ENCODE peak calls at places on chromosomes 7 and 10, in eight cellular contexts. A, L, X, Y, V, E, N and J are unnamed samples.
A peak's percentile ranks its signal among the peaks of the same experiment; 100 is the strongest.

GRCh38 chr10:13722747-13723657 is 136.2 kb downstream of the PRPF18 start:
- DNase-seq in A (no peak), L (no peak), X (no peak), Y (no peak), V (no peak), E (no peak), N (peak; percentile 44), J (no peak)

GRCh38 chr10:31194986-31195385 is 124.0 kb upstream of the ZEB1 start:
- DNase-seq in A (no peak), L (no peak), X (no peak), Y (peak; percentile 62), V (no peak), E (peak; percentile 12), N (no peak), J (no peak)

GRCh38 chr10:32446701-32447406 is 914 bp downstream of the CCDC7 start:
- DNase-seq in A (peak; percentile 1), L (no peak), X (peak; percentile 54), Y (peak; percentile 28), V (no peak), E (no peak), N (no peak), J (peak; percentile 45)

GRCh38 chr10:82256275-82256674 is 381.3 kb downstream of the NRG3 start:
- DNase-seq in A (no peak), L (no peak), X (no peak), Y (no peak), V (no peak), E (no peak), N (no peak), J (no peak)

GRCh38 chr7:105678811-105679495 is 97.7 kb upstream of the EFCAB10 start:
- DNase-seq in A (no peak), L (peak; percentile 82), X (peak; percentile 83), Y (peak; percentile 29), V (peak; percentile 41), E (no peak), N (peak; percentile 36), J (no peak)

GRCh38 chr10:93206652-93207051 is 133.0 kb downstream of the CYP26A1 start:
- DNase-seq in A (no peak), L (no peak), X (no peak), Y (no peak), V (no peak), E (no peak), N (no peak), J (no peak)

GRCh38 chr7:35533877-35534276 is 161.1 kb downstream of the HERPUD2 start:
- DNase-seq in A (no peak), L (no peak), X (no peak), Y (no peak), V (no peak), E (no peak), N (no peak), J (no peak)

GRCh38 chr7:148783801-148784527 is 85.3 kb downstream of the CUL1 start:
- DNase-seq in A (no peak), L (no peak), X (no peak), Y (no peak), V (no peak), E (no peak), N (no peak), J (no peak)

GRCh38 chr7:38858281-38858884 is 50.6 kb downstream of the VPS41 start:
- DNase-seq in A (no peak), L (no peak), X (peak; percentile 42), Y (peak; percentile 69), V (no peak), E (no peak), N (no peak), J (peak; percentile 50)

GRCh38 chr10:24680647-24681475 is 42.8 kb downstream of the ARHGAP21 start:
- DNase-seq in A (no peak), L (no peak), X (peak; percentile 65), Y (peak; percentile 70), V (no peak), E (peak; percentile 36), N (no peak), J (peak; percentile 54)

GRCh38 chr10:91758303-91759146 is 39.7 kb upstream of the TNKS2 start:
- DNase-seq in A (peak; percentile 65), L (no peak), X (peak; percentile 83), Y (peak; percentile 87), V (no peak), E (peak; percentile 50), N (peak; percentile 47), J (peak; percentile 79)

GRCh38 chr7:157559596-157560257 is 222.9 kb downstream of the DNAJB6 start:
- DNase-seq in A (no peak), L (no peak), X (no peak), Y (no peak), V (no peak), E (no peak), N (no peak), J (no peak)

GRCh38 chr10:369441-370221 is 234.4 kb downstream of the ZMYND11 start:
- DNase-seq in A (no peak), L (no peak), X (peak; percentile 65), Y (peak; percentile 64), V (no peak), E (peak; percentile 83), N (no peak), J (peak; percentile 94)

GRCh38 chr7:157916946-157917670 is 580.3 kb downstream of the DNAJB6 start:
- DNase-seq in A (no peak), L (no peak), X (no peak), Y (no peak), V (no peak), E (no peak), N (no peak), J (no peak)

GRCh38 chr7:25389489-25390106 is 161.3 kb upstream of the NPVF start:
- DNase-seq in A (peak; percentile 31), L (no peak), X (peak; percentile 72), Y (peak; percentile 76), V (no peak), E (peak; percentile 36), N (peak; percentile 21), J (peak; percentile 50)

GRCh38 chr10:88152720-88153119 is 289.3 kb downstream of the PTEN start:
- DNase-seq in A (peak; percentile 28), L (no peak), X (peak; percentile 90), Y (peak; percentile 93), V (no peak), E (peak; percentile 15), N (peak; percentile 53), J (peak; percentile 86)

GRCh38 chr7:116339564-116339963 is 129.2 kb downstream of the TES start:
- DNase-seq in A (no peak), L (no peak), X (no peak), Y (peak; percentile 26), V (no peak), E (no peak), N (no peak), J (peak; percentile 45)

GRCh38 chr10:28594401-28594800 is 61.5 kb downstream of the WAC start:
- DNase-seq in A (no peak), L (no peak), X (no peak), Y (no peak), V (no peak), E (no peak), N (no peak), J (no peak)

GRCh38 chr7:20352573-20353304 is 22.0 kb downstream of the ITGB8 start:
- DNase-seq in A (peak; percentile 82), L (no peak), X (peak; percentile 49), Y (no peak), V (no peak), E (peak; percentile 11), N (no peak), J (peak; percentile 57)

GRCh38 chr10:80356563-80356999 is at the start of the genes DYDC1 and DYDC2:
- DNase-seq in A (no peak), L (peak; percentile 55), X (peak; percentile 25), Y (peak; percentile 20), V (no peak), E (no peak), N (peak; percentile 55), J (no peak)

GRCh38 chr10:46325021-46325420 is 38.2 kb downstream of the ANTXRL start:
- DNase-seq in A (no peak), L (no peak), X (peak; percentile 4), Y (peak; percentile 45), V (no peak), E (no peak), N (no peak), J (no peak)
- TF ChIP-seq CTCF in A (peak; percentile 54), L (peak; percentile 7), X (peak; percentile 36), Y (peak; percentile 71), V (no peak), E (peak; percentile 55), N (peak; percentile 30), J (peak; percentile 57)

DNA sequence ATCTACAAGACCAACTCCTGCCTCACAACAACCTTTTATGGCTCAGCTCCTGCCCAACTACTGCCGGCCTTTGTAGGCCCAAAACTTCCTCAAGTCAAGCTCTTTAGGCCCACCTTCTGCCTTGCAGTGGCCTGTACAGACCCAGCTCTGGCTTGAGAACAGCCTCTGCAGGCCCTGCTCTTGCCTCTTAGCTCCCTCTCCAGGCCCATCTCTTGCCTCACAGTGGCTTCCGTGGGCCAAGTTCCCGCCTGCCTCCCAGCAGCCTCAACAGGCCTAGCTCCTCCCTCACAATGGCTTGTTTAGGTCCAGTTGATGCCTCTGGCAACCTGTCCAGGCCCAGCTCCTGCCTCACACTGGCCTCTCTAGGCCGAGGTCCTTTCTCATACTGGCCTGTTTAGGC is 32.4 kb upstream of the VKORC1L1 start:
- DNase-seq in A (peak; percentile 43), L (no peak), X (no peak), Y (no peak), V (no peak), E (no peak), N (no peak), J (no peak)
- TF ChIP-seq CTCF in A (peak; percentile 50), L (no peak), X (no peak), Y (no peak), V (no peak), E (no peak), N (peak; percentile 4), J (no peak)

GRCh38 chr7:128266891-128267839 is 26.1 kb downstream of the LEP start:
- DNase-seq in A (no peak), L (peak; percentile 61), X (peak; percentile 84), Y (peak; percentile 62), V (no peak), E (peak; percentile 13), N (no peak), J (peak; percentile 48)

GRCh38 chr7:128274246-128274889 is 33.3 kb downstream of the LEP start:
- DNase-seq in A (no peak), L (no peak), X (no peak), Y (no peak), V (no peak), E (no peak), N (no peak), J (no peak)

GRCh38 chr7:128268233-128268632 is 27.2 kb downstream of the LEP start:
- DNase-seq in A (no peak), L (no peak), X (no peak), Y (no peak), V (no peak), E (no peak), N (no peak), J (no peak)

GRCh38 chr7:128271471-128272454 is 30.7 kb downstream of the LEP start:
- DNase-seq in A (no peak), L (no peak), X (no peak), Y (no peak), V (no peak), E (no peak), N (no peak), J (no peak)

GRCh38 chr7:128270799-128271411 is 29.8 kb downstream of the LEP start:
- DNase-seq in A (no peak), L (no peak), X (no peak), Y (no peak), V (no peak), E (no peak), N (no peak), J (no peak)
- TF ChIP-seq CTCF in A (no peak), L (no peak), X (peak; percentile 13), Y (peak; percentile 44), V (no peak), E (peak; percentile 29), N (no peak), J (peak; percentile 22)

GRCh38 chr10:44513592-44513991 is 128.7 kb upstream of the CXCL12 start:
- DNase-seq in A (no peak), L (no peak), X (peak; percentile 55), Y (peak; percentile 68), V (no peak), E (no peak), N (no peak), J (peak; percentile 10)
- TF ChIP-seq CTCF in A (peak; percentile 15), L (no peak), X (peak; percentile 58), Y (peak; percentile 40), V (no peak), E (no peak), N (no peak), J (peak; percentile 3)